ENCODE peak calls at places on chromosome 1, in ten cellular contexts. One of them, this sample, is unnamed.

GRCh38 chr1:111399792-111400610 is 27.5 kb downstream of the OVGP1 start:
- DNase-seq in AG04450: no peak
- DNase-seq in SHP77: peak; percentile 13
- DNase-seq in T-cell: peak; percentile 21
- DNase-seq in germinal center: peak; percentile 40
- DNase-seq in fibroblast of gingiva: peak; percentile 40
- DNase-seq in COR-L47: peak; percentile 51
- DNase-seq in type B pancreatic cell: no peak
- DNase-seq in CMK: no peak
- DNase-seq in left cardiac atrium: peak; percentile 26
- DNase-seq in this sample: peak; percentile 60

GRCh38 chr1:243407284-243408018 is 151.6 kb downstream of the SDCCAG8 start:
- DNase-seq in AG04450: no peak
- DNase-seq in SHP77: no peak
- DNase-seq in T-cell: no peak
- DNase-seq in germinal center: no peak
- DNase-seq in fibroblast of gingiva: peak; percentile 35
- DNase-seq in COR-L47: no peak
- DNase-seq in type B pancreatic cell: no peak
- DNase-seq in CMK: no peak
- DNase-seq in left cardiac atrium: no peak
- DNase-seq in this sample: no peak

GRCh38 chr1:97061604-97062003 is 340.0 kb downstream of the PTBP2 start:
- DNase-seq in AG04450: no peak
- DNase-seq in SHP77: no peak
- DNase-seq in T-cell: no peak
- DNase-seq in germinal center: no peak
- DNase-seq in fibroblast of gingiva: no peak
- DNase-seq in COR-L47: no peak
- DNase-seq in type B pancreatic cell: no peak
- DNase-seq in CMK: no peak
- DNase-seq in left cardiac atrium: no peak
- DNase-seq in this sample: no peak

GRCh38 chr1:98034505-98034904 is 113.7 kb upstream of the DPYD start:
- DNase-seq in AG04450: no peak
- DNase-seq in SHP77: no peak
- DNase-seq in T-cell: no peak
- DNase-seq in germinal center: no peak
- DNase-seq in fibroblast of gingiva: no peak
- DNase-seq in COR-L47: peak; percentile 42
- DNase-seq in type B pancreatic cell: no peak
- DNase-seq in CMK: no peak
- DNase-seq in left cardiac atrium: no peak
- DNase-seq in this sample: no peak

GRCh38 chr1:3998086-3998485 is 98.0 kb upstream of the C1orf174 start:
- DNase-seq in AG04450: no peak
- DNase-seq in SHP77: no peak
- DNase-seq in T-cell: no peak
- DNase-seq in germinal center: no peak
- DNase-seq in fibroblast of gingiva: no peak
- DNase-seq in COR-L47: no peak
- DNase-seq in type B pancreatic cell: no peak
- DNase-seq in CMK: no peak
- DNase-seq in left cardiac atrium: no peak
- DNase-seq in this sample: no peak

GRCh38 chr1:85584264-85584781 is 3.8 kb downstream of the CCN1 start:
- DNase-seq in AG04450: peak; percentile 86
- DNase-seq in SHP77: no peak
- DNase-seq in T-cell: no peak
- DNase-seq in germinal center: no peak
- DNase-seq in fibroblast of gingiva: peak; percentile 91
- DNase-seq in COR-L47: no peak
- DNase-seq in type B pancreatic cell: no peak
- DNase-seq in CMK: no peak
- DNase-seq in left cardiac atrium: no peak
- DNase-seq in this sample: no peak

GRCh38 chr1:227560814-227561213 is 2.5 kb upstream of the ZNF678 start:
- DNase-seq in AG04450: no peak
- DNase-seq in SHP77: no peak
- DNase-seq in T-cell: no peak
- DNase-seq in germinal center: no peak
- DNase-seq in fibroblast of gingiva: no peak
- DNase-seq in COR-L47: no peak
- DNase-seq in type B pancreatic cell: peak; percentile 65
- DNase-seq in CMK: no peak
- DNase-seq in left cardiac atrium: no peak
- DNase-seq in this sample: peak; percentile 31

GRCh38 chr1:216927111-216927510 is 203.9 kb upstream of the ESRRG start:
- DNase-seq in AG04450: no peak
- DNase-seq in SHP77: no peak
- DNase-seq in T-cell: no peak
- DNase-seq in germinal center: no peak
- DNase-seq in fibroblast of gingiva: no peak
- DNase-seq in COR-L47: no peak
- DNase-seq in type B pancreatic cell: no peak
- DNase-seq in CMK: no peak
- DNase-seq in left cardiac atrium: no peak
- DNase-seq in this sample: no peak

GRCh38 chr1:173093721-173094450 is 43.1 kb upstream of the TNFSF18 start:
- DNase-seq in AG04450: no peak
- DNase-seq in SHP77: no peak
- DNase-seq in T-cell: no peak
- DNase-seq in germinal center: no peak
- DNase-seq in fibroblast of gingiva: peak; percentile 5
- DNase-seq in COR-L47: no peak
- DNase-seq in type B pancreatic cell: no peak
- DNase-seq in CMK: no peak
- DNase-seq in left cardiac atrium: no peak
- DNase-seq in this sample: no peak

GRCh38 chr1:196372896-196373536 is 235.2 kb downstream of the KCNT2 start:
- DNase-seq in AG04450: no peak
- DNase-seq in SHP77: peak; percentile 15
- DNase-seq in T-cell: no peak
- DNase-seq in germinal center: peak; percentile 6
- DNase-seq in fibroblast of gingiva: peak; percentile 15
- DNase-seq in COR-L47: no peak
- DNase-seq in type B pancreatic cell: no peak
- DNase-seq in CMK: peak; percentile 32
- DNase-seq in left cardiac atrium: no peak
- DNase-seq in this sample: no peak

GRCh38 chr1:88658419-88658818 is 25.7 kb upstream of the PKN2 start:
- DNase-seq in AG04450: no peak
- DNase-seq in SHP77: no peak
- DNase-seq in T-cell: no peak
- DNase-seq in germinal center: no peak
- DNase-seq in fibroblast of gingiva: no peak
- DNase-seq in COR-L47: no peak
- DNase-seq in type B pancreatic cell: no peak
- DNase-seq in CMK: no peak
- DNase-seq in left cardiac atrium: no peak
- DNase-seq in this sample: no peak

GRCh38 chr1:17433261-17433660 is 6.2 kb downstream of the RCC2 start:
- DNase-seq in AG04450: no peak
- DNase-seq in SHP77: no peak
- DNase-seq in T-cell: no peak
- DNase-seq in germinal center: no peak
- DNase-seq in fibroblast of gingiva: no peak
- DNase-seq in COR-L47: no peak
- DNase-seq in type B pancreatic cell: no peak
- DNase-seq in CMK: no peak
- DNase-seq in left cardiac atrium: no peak
- DNase-seq in this sample: no peak

GRCh38 chr1:219299420-219299819 is 125.7 kb downstream of the LYPLAL1 start:
- DNase-seq in AG04450: no peak
- DNase-seq in SHP77: no peak
- DNase-seq in T-cell: no peak
- DNase-seq in germinal center: no peak
- DNase-seq in fibroblast of gingiva: no peak
- DNase-seq in COR-L47: no peak
- DNase-seq in type B pancreatic cell: no peak
- DNase-seq in CMK: no peak
- DNase-seq in left cardiac atrium: no peak
- DNase-seq in this sample: no peak

GRCh38 chr1:111466480-111466879 is 7.3 kb upstream of the C1orf162 start:
- DNase-seq in AG04450: no peak
- DNase-seq in SHP77: no peak
- DNase-seq in T-cell: no peak
- DNase-seq in germinal center: no peak
- DNase-seq in fibroblast of gingiva: no peak
- DNase-seq in COR-L47: no peak
- DNase-seq in type B pancreatic cell: no peak
- DNase-seq in CMK: no peak
- DNase-seq in left cardiac atrium: no peak
- DNase-seq in this sample: no peak

GRCh38 chr1:175129182-175129581 is 61.5 kb downstream of the TNN start:
- DNase-seq in AG04450: peak; percentile 4
- DNase-seq in SHP77: no peak
- DNase-seq in T-cell: no peak
- DNase-seq in germinal center: no peak
- DNase-seq in fibroblast of gingiva: peak; percentile 44
- DNase-seq in COR-L47: no peak
- DNase-seq in type B pancreatic cell: no peak
- DNase-seq in CMK: no peak
- DNase-seq in left cardiac atrium: no peak
- DNase-seq in this sample: no peak

GRCh38 chr1:234983554-234983911 is 145.1 kb downstream of the TOMM20 start:
- DNase-seq in AG04450: no peak
- DNase-seq in SHP77: no peak
- DNase-seq in T-cell: no peak
- DNase-seq in germinal center: no peak
- DNase-seq in fibroblast of gingiva: no peak
- DNase-seq in COR-L47: no peak
- DNase-seq in type B pancreatic cell: no peak
- DNase-seq in CMK: no peak
- DNase-seq in left cardiac atrium: no peak
- DNase-seq in this sample: no peak

GRCh38 chr1:248618119-248618518 is 16.8 kb downstream of the OR2T11 start:
- DNase-seq in AG04450: no peak
- DNase-seq in SHP77: no peak
- DNase-seq in T-cell: no peak
- DNase-seq in germinal center: no peak
- DNase-seq in fibroblast of gingiva: no peak
- DNase-seq in COR-L47: no peak
- DNase-seq in type B pancreatic cell: no peak
- DNase-seq in CMK: no peak
- DNase-seq in left cardiac atrium: no peak
- DNase-seq in this sample: no peak

GRCh38 chr1:8340456-8340855 is 22.5 kb downstream of the SLC45A1 start:
- DNase-seq in AG04450: no peak
- DNase-seq in SHP77: no peak
- DNase-seq in T-cell: no peak
- DNase-seq in germinal center: no peak
- DNase-seq in fibroblast of gingiva: no peak
- DNase-seq in COR-L47: no peak
- DNase-seq in type B pancreatic cell: no peak
- DNase-seq in CMK: no peak
- DNase-seq in left cardiac atrium: no peak
- DNase-seq in this sample: no peak

GRCh38 chr1:233710031-233710430 is 96.1 kb downstream of the KCNK1 start:
- DNase-seq in AG04450: no peak
- DNase-seq in SHP77: no peak
- DNase-seq in T-cell: no peak
- DNase-seq in germinal center: no peak
- DNase-seq in fibroblast of gingiva: no peak
- DNase-seq in COR-L47: no peak
- DNase-seq in type B pancreatic cell: no peak
- DNase-seq in CMK: no peak
- DNase-seq in left cardiac atrium: no peak
- DNase-seq in this sample: no peak

GRCh38 chr1:49102752-49103151 is 326.1 kb upstream of the BEND5 start:
- DNase-seq in AG04450: no peak
- DNase-seq in SHP77: no peak
- DNase-seq in T-cell: no peak
- DNase-seq in germinal center: no peak
- DNase-seq in fibroblast of gingiva: peak; percentile 31
- DNase-seq in COR-L47: no peak
- DNase-seq in type B pancreatic cell: no peak
- DNase-seq in CMK: no peak
- DNase-seq in left cardiac atrium: no peak
- DNase-seq in this sample: no peak

GRCh38 chr1:109787211-109787844 is 23.6 kb upstream of the EPS8L3 start:
- DNase-seq in AG04450: no peak
- DNase-seq in SHP77: no peak
- DNase-seq in T-cell: no peak
- DNase-seq in germinal center: no peak
- DNase-seq in fibroblast of gingiva: no peak
- DNase-seq in COR-L47: no peak
- DNase-seq in type B pancreatic cell: no peak
- DNase-seq in CMK: no peak
- DNase-seq in left cardiac atrium: no peak
- DNase-seq in this sample: no peak

GRCh38 chr1:52659356-52659755 is 26.4 kb downstream of the SHISAL2A start:
- DNase-seq in AG04450: no peak
- DNase-seq in SHP77: no peak
- DNase-seq in T-cell: no peak
- DNase-seq in germinal center: no peak
- DNase-seq in fibroblast of gingiva: no peak
- DNase-seq in COR-L47: no peak
- DNase-seq in type B pancreatic cell: no peak
- DNase-seq in CMK: no peak
- DNase-seq in left cardiac atrium: no peak
- DNase-seq in this sample: no peak

GRCh38 chr1:244302889-244303609 is 148.7 kb downstream of the ADSS2 start:
- DNase-seq in AG04450: no peak
- DNase-seq in SHP77: peak; percentile 29
- DNase-seq in T-cell: no peak
- DNase-seq in germinal center: no peak
- DNase-seq in fibroblast of gingiva: no peak
- DNase-seq in COR-L47: no peak
- DNase-seq in type B pancreatic cell: no peak
- DNase-seq in CMK: no peak
- DNase-seq in left cardiac atrium: no peak
- DNase-seq in this sample: no peak

GRCh38 chr1:202249846-202250245 is 56.2 kb downstream of the LGR6 start:
- DNase-seq in AG04450: no peak
- DNase-seq in SHP77: no peak
- DNase-seq in T-cell: no peak
- DNase-seq in germinal center: no peak
- DNase-seq in fibroblast of gingiva: no peak
- DNase-seq in COR-L47: no peak
- DNase-seq in type B pancreatic cell: no peak
- DNase-seq in CMK: no peak
- DNase-seq in left cardiac atrium: no peak
- DNase-seq in this sample: no peak

GRCh38 chr1:38962560-38962959 is 20.9 kb upstream of the RHBDL2 start:
- DNase-seq in AG04450: no peak
- DNase-seq in SHP77: no peak
- DNase-seq in T-cell: no peak
- DNase-seq in germinal center: no peak
- DNase-seq in fibroblast of gingiva: peak; percentile 25
- DNase-seq in COR-L47: no peak
- DNase-seq in type B pancreatic cell: no peak
- DNase-seq in CMK: no peak
- DNase-seq in left cardiac atrium: no peak
- DNase-seq in this sample: no peak

GRCh38 chr1:40612345-40612831 is 53.1 kb downstream of the RIMS3 start:
- DNase-seq in AG04450: peak; percentile 8
- DNase-seq in SHP77: peak; percentile 47
- DNase-seq in T-cell: peak; percentile 62
- DNase-seq in germinal center: peak; percentile 78
- DNase-seq in fibroblast of gingiva: peak; percentile 32
- DNase-seq in COR-L47: peak; percentile 58
- DNase-seq in type B pancreatic cell: no peak
- DNase-seq in CMK: peak; percentile 45
- DNase-seq in left cardiac atrium: peak; percentile 54
- DNase-seq in this sample: peak; percentile 70

GRCh38 chr1:234943801-234944402 is 184.7 kb downstream of the TOMM20 start:
- DNase-seq in AG04450: no peak
- DNase-seq in SHP77: peak; percentile 54
- DNase-seq in T-cell: no peak
- DNase-seq in germinal center: no peak
- DNase-seq in fibroblast of gingiva: no peak
- DNase-seq in COR-L47: no peak
- DNase-seq in type B pancreatic cell: no peak
- DNase-seq in CMK: no peak
- DNase-seq in left cardiac atrium: no peak
- DNase-seq in this sample: no peak

GRCh38 chr1:220356981-220357850 is 85.0 kb upstream of the RAB3GAP2 start:
- DNase-seq in AG04450: no peak
- DNase-seq in SHP77: no peak
- DNase-seq in T-cell: no peak
- DNase-seq in germinal center: no peak
- DNase-seq in fibroblast of gingiva: no peak
- DNase-seq in COR-L47: no peak
- DNase-seq in type B pancreatic cell: no peak
- DNase-seq in CMK: no peak
- DNase-seq in left cardiac atrium: no peak
- DNase-seq in this sample: no peak

This sample was measured in B cell.